ENCODE peak calls at places on chromosomes 7 and 10, in seven cellular contexts. O, H, A, F, D, C and W are unnamed samples.

GRCh38 chr7:2363283-2363682 is 8.7 kb downstream of the EIF3B start:
- DNase-seq in A (no peak), H (no peak), O (no peak), C (no peak), D (no peak), F (no peak), W (no peak)

GRCh38 chr7:66933469-66933868 is 12.4 kb downstream of the TMEM248 start:
- DNase-seq in O (no peak), D (no peak), F (no peak), H (no peak), A (no peak), C (no peak), W (no peak)

GRCh38 chr10:69319911-69320316 is 41.6 kb downstream of the HK1 start:
- DNase-seq in O (no peak), A (no peak), H (no peak), D (no peak), F (no peak), C (no peak), W (no peak)

GRCh38 chr7:128405345-128406146 is 4.2 kb downstream of the IMPDH1 start:
- DNase-seq in F (no peak), C (no peak), D (no peak), O (no peak), A (no peak), H (no peak), W (peak; percentile 45)

GRCh38 chr7:105734233-105734632 is 142.2 kb downstream of the ATXN7L1 start:
- DNase-seq in F (no peak), O (no peak), A (no peak), D (no peak), H (no peak), C (no peak), W (peak; percentile 7)

GRCh38 chr7:148303295-148304013 is 287.1 kb upstream of the C7orf33 start:
- DNase-seq in H (peak; percentile 63), F (no peak), O (peak; percentile 76), A (no peak), C (no peak), D (peak; percentile 33), W (peak; percentile 14)

GRCh38 chr10:67884842-67885680 is 605 bp downstream of the SIRT1 start:
- DNase-seq in F (peak; percentile 67), C (peak; percentile 18), A (peak; percentile 49), D (peak; percentile 83), O (peak; percentile 45), H (peak; percentile 77), W (peak; percentile 82)

GRCh38 chr7:152329469-152329868 is 106.3 kb downstream of the KMT2C start:
- DNase-seq in H (no peak), F (no peak), C (no peak), A (no peak), D (no peak), O (no peak), W (no peak)

GRCh38 chr10:46231087-46231486 is 55.7 kb upstream of the ANTXRL start:
- DNase-seq in C (no peak), A (no peak), H (peak; percentile 38), O (no peak), D (no peak), F (no peak), W (no peak)

GRCh38 chr7:82054544-82054943 is 284.7 kb upstream of the HGF start:
- DNase-seq in C (no peak), F (no peak), O (no peak), A (no peak), D (no peak), H (no peak), W (no peak)

GRCh38 chr10:98168766-98169165 is 34.3 kb downstream of the R3HCC1L start:
- DNase-seq in H (no peak), D (no peak), A (no peak), C (no peak), F (no peak), O (no peak), W (no peak)

GRCh38 chr7:119959811-119960210 is 313.2 kb upstream of the KCND2 start:
- DNase-seq in H (no peak), C (no peak), F (no peak), O (no peak), A (no peak), D (no peak), W (peak; percentile 70)

GRCh38 chr10:107740962-107741690 is 576.6 kb upstream of the SORCS1 start:
- DNase-seq in O (no peak), A (no peak), H (no peak), C (no peak), D (no peak), F (no peak), W (no peak)
- H3K27ac ChIP-seq in O (no peak overlapping the region), A (no peak overlapping the region), H (no peak overlapping the region), C (no peak overlapping the region), D (no peak overlapping the region), F (no peak overlapping the region), W (no peak overlapping the region)

DNA sequence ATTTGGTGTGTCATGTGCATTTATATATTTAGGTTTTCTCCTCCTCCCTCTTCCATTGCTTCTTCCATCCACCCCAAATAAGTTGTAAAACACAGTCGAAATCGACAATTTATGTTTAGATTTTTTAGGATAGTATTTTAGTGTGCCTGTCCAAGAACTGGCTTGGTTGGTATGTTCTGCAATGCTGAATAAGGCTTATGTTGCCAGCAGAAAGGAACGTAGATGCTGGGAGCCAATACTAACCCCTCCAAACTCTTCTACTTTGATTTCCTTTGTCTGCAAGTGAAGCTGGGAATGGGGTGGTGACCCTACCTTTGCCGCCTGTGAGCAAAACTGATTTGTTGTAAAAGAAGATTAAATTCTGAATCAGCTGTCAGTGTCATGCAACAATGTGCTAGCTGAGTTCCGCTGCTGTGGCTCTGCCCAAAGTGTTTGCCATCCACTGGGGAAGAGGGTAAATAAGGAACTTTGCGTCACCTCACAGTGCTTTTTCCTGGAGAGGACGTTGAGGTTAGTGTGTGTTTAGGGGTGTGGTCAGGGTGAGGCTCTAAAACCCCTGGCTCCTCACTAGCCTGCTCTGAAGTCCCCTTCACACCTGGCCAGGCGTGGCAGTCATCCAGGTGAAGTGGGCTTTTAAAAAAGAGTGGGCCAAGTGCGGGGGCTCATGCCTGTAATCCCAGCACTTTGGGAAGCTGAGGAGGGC is 44.4 kb downstream of the TACC2 start:
- DNase-seq in D (peak; percentile 56), A (no peak), H (peak; percentile 60), F (peak; percentile 70), O (no peak), C (no peak), W (no peak)
- H3K27ac ChIP-seq in D (peak overlapping the region; percentile 79), A (no peak overlapping the region), H (peak overlapping the region; percentile 57), F (peak overlapping the region; percentile 73), O (no peak overlapping the region), C (no peak overlapping the region), W (no peak overlapping the region)

GRCh38 chr10:73967544-73967943 is 30.4 kb upstream of the VCL start:
- DNase-seq in O (no peak), A (no peak), C (no peak), D (no peak), F (no peak), H (no peak), W (no peak)
- H3K27ac ChIP-seq in O (no peak overlapping the region), A (no peak overlapping the region), C (peak overlapping the region; percentile 100), D (peak overlapping the region; percentile 94), F (peak overlapping the region; percentile 73), H (no peak overlapping the region), W (no peak overlapping the region)

DNA sequence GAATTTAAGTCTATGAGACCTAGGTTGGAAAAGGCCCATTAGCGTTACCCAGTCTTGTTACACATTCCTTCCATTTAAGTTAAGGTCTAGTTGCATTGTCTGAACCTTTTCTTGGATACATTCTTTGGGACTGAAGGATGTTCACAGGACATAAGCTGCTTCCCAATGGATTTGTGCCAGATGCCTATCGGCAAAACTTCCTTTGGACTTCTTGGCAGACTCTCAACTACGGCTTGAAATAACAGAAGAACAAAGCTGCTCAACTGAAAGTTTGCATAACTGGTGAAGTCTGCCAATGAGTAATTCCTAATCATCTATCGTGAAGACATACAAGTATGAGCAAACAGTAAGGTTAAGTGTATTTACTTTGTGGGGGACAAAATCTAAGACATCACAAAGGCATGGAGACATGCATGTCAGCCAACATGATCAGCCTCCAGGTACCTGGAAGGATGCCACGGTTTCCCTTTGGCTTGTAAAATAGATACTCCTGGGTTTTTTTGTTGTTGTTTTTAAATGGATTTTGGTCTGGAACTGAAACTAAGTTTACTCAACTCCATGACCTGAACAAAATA is 35.4 kb downstream of the MALSU1 start:
- DNase-seq in D (peak; percentile 98), O (peak; percentile 92), A (no peak), F (peak; percentile 73), C (peak; percentile 91), H (peak; percentile 63), W (peak; percentile 95)
- H3K27ac ChIP-seq in D (peak overlapping the region; percentile 91), O (peak overlapping the region; percentile 91), A (no peak overlapping the region), F (no peak overlapping the region), C (peak overlapping the region; percentile 48), H (peak overlapping the region; percentile 65), W (peak overlapping the region; percentile 49)

GRCh38 chr7:7687800-7688199 is 30.6 kb downstream of the RPA3 start:
- DNase-seq in F (no peak), C (no peak), D (no peak), O (no peak), A (no peak), H (no peak), W (no peak)
- H3K27ac ChIP-seq in F (peak overlapping the region; percentile 63), C (no peak overlapping the region), D (no peak overlapping the region), O (no peak overlapping the region), A (no peak overlapping the region), H (no peak overlapping the region), W (no peak overlapping the region)

GRCh38 chr7:43461349-43462024 is 121.4 kb upstream of the STK17A start:
- DNase-seq in D (no peak), A (no peak), O (no peak), F (no peak), C (no peak), H (no peak), W (no peak)
- H3K27ac ChIP-seq in D (no peak overlapping the region), A (no peak overlapping the region), O (no peak overlapping the region), F (no peak overlapping the region), C (no peak overlapping the region), H (peak overlapping the region; percentile 19), W (no peak overlapping the region)

DNA sequence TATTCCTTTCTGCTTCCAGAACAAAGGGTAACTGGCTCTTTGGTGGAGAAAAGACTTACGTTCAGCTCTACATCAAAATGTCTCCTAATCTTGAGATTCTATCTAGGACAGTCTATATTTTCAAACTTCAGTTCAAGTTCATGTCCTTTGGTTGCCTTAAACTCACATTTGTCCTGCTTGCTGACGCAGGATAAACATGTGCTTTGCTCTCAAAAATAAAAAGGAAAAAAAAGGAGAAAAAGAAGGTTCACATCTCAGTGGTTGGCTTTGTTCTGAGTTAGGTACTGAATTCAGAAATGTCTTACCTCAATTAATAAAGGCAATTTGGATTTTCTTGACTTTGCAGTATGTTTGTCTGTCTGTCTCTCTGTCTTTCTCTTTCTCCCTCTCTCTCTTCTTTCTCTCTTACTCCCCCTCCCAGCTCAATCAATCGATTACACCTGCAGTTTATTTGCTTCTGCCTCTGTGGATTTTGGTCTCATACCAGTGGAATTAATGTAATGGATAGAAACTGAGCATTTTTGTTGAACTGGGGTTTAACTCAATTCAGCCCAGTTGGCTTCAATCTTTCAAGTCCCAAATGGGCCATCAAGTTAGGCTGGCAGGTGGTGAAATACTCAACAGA is 72.2 kb upstream of the ADRB1 start:
- DNase-seq in O (no peak), C (no peak), D (no peak), H (no peak), A (no peak), F (no peak), W (no peak)
- H3K27ac ChIP-seq in O (no peak overlapping the region), C (no peak overlapping the region), D (no peak overlapping the region), H (no peak overlapping the region), A (no peak overlapping the region), F (no peak overlapping the region), W (no peak overlapping the region)